ENCODE peak calls at places on chromosomes 16 and 17, in six cellular contexts. One of them, this sample, is unnamed.

GRCh38 chr17:42185497-42185860 is 227 bp upstream of the HCRT start:
- DNase-seq in right atrium auricular region: no peak
- DNase-seq in heart right ventricle: no peak
- DNase-seq in dorsolateral prefrontal cortex: no peak
- DNase-seq in HCT116: no peak
- DNase-seq in esophagus squamous epithelium: no peak
- DNase-seq in this sample: no peak

GRCh38 chr17:7001562-7001961 is 5.7 kb downstream of the ALOX12 start:
- DNase-seq in right atrium auricular region: no peak
- DNase-seq in heart right ventricle: no peak
- DNase-seq in dorsolateral prefrontal cortex: no peak
- DNase-seq in HCT116: no peak
- DNase-seq in esophagus squamous epithelium: no peak
- DNase-seq in this sample: peak; percentile 49

GRCh38 chr17:4953461-4953961 is 2.6 kb downstream of the ENO3 start:
- DNase-seq in right atrium auricular region: no peak
- DNase-seq in heart right ventricle: no peak
- DNase-seq in dorsolateral prefrontal cortex: no peak
- DNase-seq in HCT116: no peak
- DNase-seq in esophagus squamous epithelium: no peak
- DNase-seq in this sample: no peak

GRCh38 chr17:15351925-15352324 is 10.5 kb upstream of the TEKT3 start:
- DNase-seq in right atrium auricular region: peak; percentile 64
- DNase-seq in heart right ventricle: no peak
- DNase-seq in dorsolateral prefrontal cortex: no peak
- DNase-seq in HCT116: no peak
- DNase-seq in esophagus squamous epithelium: no peak
- DNase-seq in this sample: no peak

GRCh38 chr16:1458336-1458976 is 14.1 kb upstream of the CCDC154 start:
- DNase-seq in right atrium auricular region: no peak
- DNase-seq in heart right ventricle: no peak
- DNase-seq in dorsolateral prefrontal cortex: peak; percentile 66
- DNase-seq in HCT116: no peak
- DNase-seq in esophagus squamous epithelium: no peak
- DNase-seq in this sample: no peak

GRCh38 chr17:4901108-4901647 is 1.7 kb downstream of the CHRNE start:
- DNase-seq in right atrium auricular region: no peak
- DNase-seq in heart right ventricle: no peak
- DNase-seq in dorsolateral prefrontal cortex: no peak
- DNase-seq in HCT116: no peak
- DNase-seq in esophagus squamous epithelium: no peak
- DNase-seq in this sample: no peak

GRCh38 chr16:23847938-23848337 is 12.2 kb downstream of the PRKCB start:
- DNase-seq in right atrium auricular region: no peak
- DNase-seq in heart right ventricle: no peak
- DNase-seq in dorsolateral prefrontal cortex: peak; percentile 43
- DNase-seq in HCT116: no peak
- DNase-seq in esophagus squamous epithelium: no peak
- DNase-seq in this sample: no peak

GRCh38 chr17:41029633-41030245 is at the start of gene KRTAP1-4:
- DNase-seq in right atrium auricular region: no peak
- DNase-seq in heart right ventricle: no peak
- DNase-seq in dorsolateral prefrontal cortex: no peak
- DNase-seq in HCT116: no peak
- DNase-seq in esophagus squamous epithelium: no peak
- DNase-seq in this sample: no peak

GRCh38 chr16:47553853-47554564 is 92.9 kb downstream of the PHKB start:
- DNase-seq in right atrium auricular region: no peak
- DNase-seq in heart right ventricle: no peak
- DNase-seq in dorsolateral prefrontal cortex: no peak
- DNase-seq in HCT116: no peak
- DNase-seq in esophagus squamous epithelium: no peak
- DNase-seq in this sample: no peak

GRCh38 chr17:12597895-12598294 is 67.8 kb upstream of the MYOCD start:
- DNase-seq in right atrium auricular region: no peak
- DNase-seq in heart right ventricle: no peak
- DNase-seq in dorsolateral prefrontal cortex: no peak
- DNase-seq in HCT116: no peak
- DNase-seq in esophagus squamous epithelium: no peak
- DNase-seq in this sample: no peak

GRCh38 chr16:10314811-10315210 is 71.0 kb upstream of the ATF7IP2 start:
- DNase-seq in right atrium auricular region: no peak
- DNase-seq in heart right ventricle: no peak
- DNase-seq in dorsolateral prefrontal cortex: no peak
- DNase-seq in HCT116: no peak
- DNase-seq in esophagus squamous epithelium: no peak
- DNase-seq in this sample: no peak

GRCh38 chr16:7352114-7352513 is 19.5 kb downstream of the RBFOX1 start:
- DNase-seq in right atrium auricular region: no peak
- DNase-seq in heart right ventricle: no peak
- DNase-seq in dorsolateral prefrontal cortex: no peak
- DNase-seq in HCT116: no peak
- DNase-seq in esophagus squamous epithelium: no peak
- DNase-seq in this sample: no peak

GRCh38 chr17:50173335-50173941 is 7.6 kb downstream of the SGCA start:
- DNase-seq in right atrium auricular region: no peak
- DNase-seq in heart right ventricle: peak; percentile 17
- DNase-seq in dorsolateral prefrontal cortex: no peak
- DNase-seq in HCT116: no peak
- DNase-seq in esophagus squamous epithelium: no peak
- DNase-seq in this sample: no peak

GRCh38 chr16:11270602-11271162 is 1.6 kb upstream of the TNP2 start:
- DNase-seq in right atrium auricular region: no peak
- DNase-seq in heart right ventricle: no peak
- DNase-seq in dorsolateral prefrontal cortex: no peak
- DNase-seq in HCT116: no peak
- DNase-seq in esophagus squamous epithelium: no peak
- DNase-seq in this sample: no peak

GRCh38 chr17:81173354-81173753 is 7.3 kb upstream of the AATK start:
- DNase-seq in right atrium auricular region: no peak
- DNase-seq in heart right ventricle: no peak
- DNase-seq in dorsolateral prefrontal cortex: no peak
- DNase-seq in HCT116: no peak
- DNase-seq in esophagus squamous epithelium: no peak
- DNase-seq in this sample: no peak

GRCh38 chr16:8996891-8997290 is 33.2 kb upstream of the USP7 start:
- DNase-seq in right atrium auricular region: no peak
- DNase-seq in heart right ventricle: no peak
- DNase-seq in dorsolateral prefrontal cortex: no peak
- DNase-seq in HCT116: peak; percentile 22
- DNase-seq in esophagus squamous epithelium: no peak
- DNase-seq in this sample: no peak

GRCh38 chr17:83148317-83149044 is 69.1 kb downstream of the METRNL start:
- DNase-seq in right atrium auricular region: no peak
- DNase-seq in heart right ventricle: no peak
- DNase-seq in dorsolateral prefrontal cortex: no peak
- DNase-seq in HCT116: no peak
- DNase-seq in esophagus squamous epithelium: no peak
- DNase-seq in this sample: no peak

GRCh38 chr16:19389246-19389645 is 28.4 kb upstream of the TMC5 start:
- DNase-seq in right atrium auricular region: no peak
- DNase-seq in heart right ventricle: peak; percentile 14
- DNase-seq in dorsolateral prefrontal cortex: no peak
- DNase-seq in HCT116: no peak
- DNase-seq in esophagus squamous epithelium: no peak
- DNase-seq in this sample: peak; percentile 5

GRCh38 chr16:47574091-47575054 is 113.2 kb downstream of the PHKB start:
- DNase-seq in right atrium auricular region: no peak
- DNase-seq in heart right ventricle: no peak
- DNase-seq in dorsolateral prefrontal cortex: no peak
- DNase-seq in HCT116: no peak
- DNase-seq in esophagus squamous epithelium: no peak
- DNase-seq in this sample: no peak

GRCh38 chr17:19409509-19409908 is 1.5 kb upstream of the RNF112 start:
- DNase-seq in right atrium auricular region: no peak
- DNase-seq in heart right ventricle: no peak
- DNase-seq in dorsolateral prefrontal cortex: no peak
- DNase-seq in HCT116: peak; percentile 64
- DNase-seq in esophagus squamous epithelium: no peak
- DNase-seq in this sample: no peak

GRCh38 chr17:80252871-80253270 is 7.8 kb upstream of the RNF213 start:
- DNase-seq in right atrium auricular region: no peak
- DNase-seq in heart right ventricle: peak; percentile 52
- DNase-seq in dorsolateral prefrontal cortex: no peak
- DNase-seq in HCT116: peak; percentile 46
- DNase-seq in esophagus squamous epithelium: no peak
- DNase-seq in this sample: peak; percentile 88

GRCh38 chr16:27365142-27366089 is 36.6 kb upstream of the IL21R start:
- DNase-seq in right atrium auricular region: no peak
- DNase-seq in heart right ventricle: no peak
- DNase-seq in dorsolateral prefrontal cortex: no peak
- DNase-seq in HCT116: peak; percentile 69
- DNase-seq in esophagus squamous epithelium: no peak
- DNase-seq in this sample: no peak

GRCh38 chr16:27369806-27370205 is 32.2 kb upstream of the IL21R start:
- DNase-seq in right atrium auricular region: no peak
- DNase-seq in heart right ventricle: no peak
- DNase-seq in dorsolateral prefrontal cortex: no peak
- DNase-seq in HCT116: no peak
- DNase-seq in esophagus squamous epithelium: no peak
- DNase-seq in this sample: no peak

GRCh38 chr16:27366687-27367462 is 35.1 kb upstream of the IL21R start:
- DNase-seq in right atrium auricular region: no peak
- DNase-seq in heart right ventricle: peak; percentile 27
- DNase-seq in dorsolateral prefrontal cortex: no peak
- DNase-seq in HCT116: no peak
- DNase-seq in esophagus squamous epithelium: no peak
- DNase-seq in this sample: no peak

GRCh38 chr16:27368358-27368722 is 33.6 kb upstream of the IL21R start:
- DNase-seq in right atrium auricular region: no peak
- DNase-seq in heart right ventricle: no peak
- DNase-seq in dorsolateral prefrontal cortex: no peak
- DNase-seq in HCT116: no peak
- DNase-seq in esophagus squamous epithelium: no peak
- DNase-seq in this sample: no peak

GRCh38 chr16:27367463-27368357 is 34.3 kb upstream of the IL21R start:
- DNase-seq in right atrium auricular region: peak; percentile 92
- DNase-seq in heart right ventricle: peak; percentile 82
- DNase-seq in dorsolateral prefrontal cortex: peak; percentile 63
- DNase-seq in HCT116: peak; percentile 63
- DNase-seq in esophagus squamous epithelium: peak; percentile 34
- DNase-seq in this sample: peak; percentile 85
- TF ChIP-seq CTCF in right atrium auricular region: peak; percentile 89
- TF ChIP-seq CTCF in heart right ventricle: peak; percentile 92
- TF ChIP-seq CTCF in dorsolateral prefrontal cortex: peak; percentile 63
- TF ChIP-seq CTCF in HCT116: peak; percentile 82
- TF ChIP-seq CTCF in esophagus squamous epithelium: peak; percentile 79
- TF ChIP-seq CTCF in this sample: peak; percentile 87

DNA sequence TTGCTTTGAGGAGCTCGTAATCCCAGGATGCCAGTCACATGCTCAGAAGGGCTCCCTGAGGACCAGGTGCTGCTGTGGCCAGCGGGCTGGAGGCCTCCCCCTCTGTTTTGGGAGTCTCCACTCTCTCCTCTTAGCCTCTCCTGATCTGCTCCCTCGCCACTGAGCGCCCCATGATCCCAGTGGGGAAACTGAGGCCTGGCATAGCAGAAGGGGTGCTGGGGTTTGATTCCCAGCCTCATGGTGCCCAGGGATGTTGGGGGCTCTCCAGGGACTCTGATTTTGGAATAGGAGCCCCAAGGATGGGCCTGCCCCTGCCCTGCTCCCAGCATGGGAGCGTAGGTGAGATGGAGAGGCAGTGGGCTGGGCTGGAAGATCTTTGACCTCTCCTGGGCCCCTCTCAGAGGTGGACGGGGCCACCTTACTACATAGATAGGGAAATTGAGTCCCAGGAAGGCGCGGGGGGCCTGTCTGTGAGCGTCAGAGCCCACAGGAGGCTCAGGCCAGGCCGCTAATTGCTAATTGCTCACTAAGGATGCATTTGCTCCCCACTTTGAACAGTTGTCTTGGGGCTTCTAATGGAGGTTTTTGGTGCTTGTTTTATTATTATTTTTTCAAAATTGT is 525 bp upstream of the ADCY7 start:
- DNase-seq in right atrium auricular region: no peak
- DNase-seq in heart right ventricle: no peak
- DNase-seq in dorsolateral prefrontal cortex: no peak
- DNase-seq in HCT116: no peak
- DNase-seq in esophagus squamous epithelium: no peak
- DNase-seq in this sample: no peak
- H3K27ac ChIP-seq in right atrium auricular region: peak overlapping the region; percentile 73
- H3K27ac ChIP-seq in heart right ventricle: peak overlapping the region; percentile 52
- H3K27ac ChIP-seq in dorsolateral prefrontal cortex: no peak overlapping the region
- H3K27ac ChIP-seq in HCT116: peak overlapping the region; percentile 70
- H3K27ac ChIP-seq in esophagus squamous epithelium: peak overlapping the region; percentile 76
- H3K27ac ChIP-seq in this sample: peak overlapping the region; percentile 97

GRCh38 chr16:64309398-64310110 is 812.3 kb downstream of the CDH11 start:
- DNase-seq in right atrium auricular region: no peak
- DNase-seq in heart right ventricle: no peak
- DNase-seq in dorsolateral prefrontal cortex: no peak
- DNase-seq in HCT116: no peak
- DNase-seq in esophagus squamous epithelium: no peak
- DNase-seq in this sample: no peak

GRCh38 chr16:64308721-64309120 is 813.1 kb downstream of the CDH11 start:
- DNase-seq in right atrium auricular region: no peak
- DNase-seq in heart right ventricle: no peak
- DNase-seq in dorsolateral prefrontal cortex: no peak
- DNase-seq in HCT116: no peak
- DNase-seq in esophagus squamous epithelium: no peak
- DNase-seq in this sample: no peak

GRCh38 chr16:64305663-64306062 is 816.2 kb downstream of the CDH11 start:
- DNase-seq in right atrium auricular region: no peak
- DNase-seq in heart right ventricle: no peak
- DNase-seq in dorsolateral prefrontal cortex: no peak
- DNase-seq in HCT116: no peak
- DNase-seq in esophagus squamous epithelium: no peak
- DNase-seq in this sample: no peak

GRCh38 chr16:64307431-64307830 is 814.4 kb downstream of the CDH11 start:
- DNase-seq in right atrium auricular region: no peak
- DNase-seq in heart right ventricle: no peak
- DNase-seq in dorsolateral prefrontal cortex: no peak
- DNase-seq in HCT116: no peak
- DNase-seq in esophagus squamous epithelium: no peak
- DNase-seq in this sample: no peak

GRCh38 chr16:64304376-64304775 is 817.5 kb downstream of the CDH11 start:
- DNase-seq in right atrium auricular region: no peak
- DNase-seq in heart right ventricle: no peak
- DNase-seq in dorsolateral prefrontal cortex: no peak
- DNase-seq in HCT116: no peak
- DNase-seq in esophagus squamous epithelium: no peak
- DNase-seq in this sample: no peak
- TF ChIP-seq CTCF in right atrium auricular region: no peak
- TF ChIP-seq CTCF in heart right ventricle: no peak
- TF ChIP-seq CTCF in dorsolateral prefrontal cortex: no peak
- TF ChIP-seq CTCF in HCT116: no peak
- TF ChIP-seq CTCF in esophagus squamous epithelium: no peak
- TF ChIP-seq CTCF in this sample: no peak

DNA sequence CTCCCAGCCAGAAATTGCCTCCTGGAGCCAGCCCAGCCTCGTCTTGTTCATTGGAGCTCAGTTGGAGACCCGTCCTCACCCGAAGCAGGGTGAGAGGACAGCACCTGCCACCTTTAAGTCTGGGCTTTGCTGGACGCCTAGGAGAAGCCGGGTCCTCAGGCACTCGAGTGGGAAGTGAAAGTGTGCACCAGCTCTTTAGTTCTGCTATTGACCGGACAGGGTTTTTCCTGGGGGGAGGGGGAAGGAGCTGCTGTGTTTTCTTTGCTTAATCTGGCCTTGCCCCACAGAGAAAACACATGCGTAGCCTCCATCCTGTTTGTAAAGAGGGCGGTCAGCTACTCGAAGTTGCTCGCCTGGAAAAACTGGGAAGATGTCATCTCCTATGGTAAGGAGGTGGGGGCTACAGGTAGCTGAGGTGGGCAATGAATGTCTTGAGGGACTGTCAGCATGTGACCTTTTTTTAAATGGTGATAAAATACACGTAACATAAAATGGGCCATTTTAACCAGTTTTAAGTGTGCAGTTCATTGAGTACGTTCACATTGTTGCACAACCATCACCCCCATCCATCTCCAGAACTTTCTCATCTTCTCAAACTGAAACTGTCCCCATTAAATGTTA is 34.4 kb downstream of the CMIP start:
- DNase-seq in right atrium auricular region: no peak
- DNase-seq in heart right ventricle: no peak
- DNase-seq in dorsolateral prefrontal cortex: no peak
- DNase-seq in HCT116: no peak
- DNase-seq in esophagus squamous epithelium: peak; percentile 23
- DNase-seq in this sample: no peak
- H3K27ac ChIP-seq in right atrium auricular region: no peak overlapping the region
- H3K27ac ChIP-seq in heart right ventricle: no peak overlapping the region
- H3K27ac ChIP-seq in dorsolateral prefrontal cortex: peak overlapping the region; percentile 37
- H3K27ac ChIP-seq in HCT116: no peak overlapping the region
- H3K27ac ChIP-seq in esophagus squamous epithelium: peak overlapping the region; percentile 43
- H3K27ac ChIP-seq in this sample: no peak overlapping the region

This sample was measured in CD4-positive, alpha-beta T cell.